ENCODE peak calls at places on chromosomes 16 and 17, in nine cellular contexts. O is substantia nigra, W is GM23248, Y is iPS DF 6.9, S is fibroblast of lung, M is body of pancreas, L is thoracic aorta, G is mesendoderm, R is foreskin keratinocyte. V is an unnamed sample.

GRCh38 chr17:5793899-5794298 is 209.6 kb upstream of the NLRP1 start:
- DNase-seq in W (no peak), L (no peak), Y (no peak), S (no peak), G (peak; percentile 81), R (no peak), O (no peak), M (no peak), V (no peak)

GRCh38 chr16:26680671-26681070 is 386.1 kb upstream of the C16orf82 start:
- DNase-seq in R (no peak), Y (no peak), S (no peak), M (no peak), L (no peak), O (no peak), G (no peak), W (no peak), V (no peak)

GRCh38 chr17:58375811-58376210 is 23.8 kb upstream of the SUPT4H1 start:
- DNase-seq in Y (no peak), W (no peak), G (peak; percentile 55), S (no peak), L (no peak), M (no peak), R (no peak), O (no peak), V (no peak)

GRCh38 chr17:5127910-5128309 is 12.1 kb downstream of the USP6 start:
- DNase-seq in L (no peak), M (no peak), O (no peak), W (no peak), S (no peak), Y (no peak), G (no peak), R (no peak), V (no peak)

GRCh38 chr16:15498427-15499175 is 64.2 kb downstream of the BMERB1 start:
- DNase-seq in L (no peak), Y (no peak), O (no peak), W (peak; percentile 73), R (no peak), G (peak; percentile 49), S (peak; percentile 52), M (no peak), V (no peak)

GRCh38 chr17:64244165-64244564 is 18.9 kb downstream of the TEX2 start:
- DNase-seq in M (no peak), W (no peak), Y (no peak), S (peak; percentile 69), G (peak; percentile 63), R (no peak), O (no peak), L (no peak), V (no peak)

GRCh38 chr17:8745586-8746500 is 1.2 kb upstream of the CCDC42 start:
- DNase-seq in M (peak; percentile 54), R (no peak), G (peak; percentile 59), O (peak; percentile 45), L (peak; percentile 44), Y (peak; percentile 11), S (peak; percentile 45), W (peak; percentile 73), V (no peak)

GRCh38 chr17:34675605-34676004 is 96.2 kb downstream of the TMEM132E start:
- DNase-seq in G (no peak), O (no peak), M (no peak), Y (no peak), S (no peak), R (no peak), L (no peak), W (no peak), V (no peak)

GRCh38 chr17:82863941-82864720 is 24.3 kb upstream of the ZNF750 start:
- DNase-seq in Y (no peak), L (no peak), M (no peak), G (peak; percentile 33), R (no peak), W (peak; percentile 88), O (no peak), S (peak; percentile 91), V (no peak)

GRCh38 chr16:69476920-69477418 is 52.5 kb downstream of the CYB5B start:
- DNase-seq in O (no peak), G (peak; percentile 37), M (no peak), S (peak; percentile 93), W (peak; percentile 84), Y (no peak), L (no peak), R (peak; percentile 86), V (peak; percentile 26)

GRCh38 chr17:39270923-39271322 is 45.2 kb upstream of the STAC2 start:
- DNase-seq in G (peak; percentile 32), Y (no peak), S (peak; percentile 38), L (no peak), R (no peak), O (no peak), W (peak; percentile 89), M (no peak), V (no peak)

GRCh38 chr16:73068546-73069401 is 20.8 kb upstream of the ZFHX3 start:
- DNase-seq in W (peak; percentile 95), G (no peak), M (peak; percentile 69), S (peak; percentile 98), L (peak; percentile 88), O (peak; percentile 42), R (peak; percentile 85), Y (no peak), V (peak; percentile 98)

GRCh38 chr16:57471209-57471608 is 8.7 kb downstream of the POLR2C start:
- DNase-seq in G (no peak), L (no peak), M (no peak), W (no peak), S (no peak), O (no peak), R (no peak), Y (no peak), V (no peak)

GRCh38 chr16:70725024-70725911 is 39.4 kb upstream of the MTSS2 start:
- DNase-seq in Y (no peak), W (no peak), G (no peak), M (no peak), R (no peak), L (no peak), O (no peak), S (no peak), V (no peak)

DNA sequence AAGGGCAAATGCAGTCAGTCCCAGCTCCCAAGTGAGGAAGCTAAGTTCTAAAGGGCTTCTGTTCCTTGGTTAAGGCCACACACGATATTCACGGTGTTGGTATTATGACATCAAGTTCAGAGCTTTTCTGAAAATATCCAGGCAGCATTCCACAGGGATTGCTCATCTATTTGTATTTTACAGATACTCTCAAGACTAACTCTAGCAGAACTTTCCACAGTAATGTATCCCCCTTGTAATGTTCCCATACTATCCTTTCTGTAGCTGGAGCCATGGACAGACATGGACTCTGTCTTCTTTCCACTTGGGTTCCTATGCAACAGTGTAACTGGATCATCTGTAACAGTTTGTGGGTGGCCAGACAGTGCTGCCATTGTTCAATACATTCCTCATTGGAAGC is 13.5 kb downstream of the SDR42E1 start:
- DNase-seq in W (peak; percentile 82), R (peak; percentile 47), Y (no peak), O (no peak), G (no peak), M (no peak), L (no peak), S (peak; percentile 87), V (peak; percentile 33)
- H3K27ac ChIP-seq in W (peak overlapping the region; percentile 57), R (no peak overlapping the region), Y (no peak overlapping the region), O (no peak overlapping the region), G (no peak overlapping the region), M (peak overlapping the region; percentile 57), L (no peak overlapping the region), S (peak overlapping the region; percentile 22), V (peak overlapping the region; percentile 81)

GRCh38 chr17:72635034-72635654 is 457.3 kb downstream of the SLC39A11 start:
- DNase-seq in S (no peak), O (no peak), M (no peak), Y (no peak), L (no peak), G (no peak), R (no peak), W (no peak), V (no peak)
- H3K27ac ChIP-seq in S (no peak overlapping the region), O (no peak overlapping the region), M (no peak overlapping the region), Y (no peak overlapping the region), L (no peak overlapping the region), G (no peak overlapping the region), R (no peak overlapping the region), W (no peak overlapping the region), V (peak overlapping the region; percentile 24)

DNA sequence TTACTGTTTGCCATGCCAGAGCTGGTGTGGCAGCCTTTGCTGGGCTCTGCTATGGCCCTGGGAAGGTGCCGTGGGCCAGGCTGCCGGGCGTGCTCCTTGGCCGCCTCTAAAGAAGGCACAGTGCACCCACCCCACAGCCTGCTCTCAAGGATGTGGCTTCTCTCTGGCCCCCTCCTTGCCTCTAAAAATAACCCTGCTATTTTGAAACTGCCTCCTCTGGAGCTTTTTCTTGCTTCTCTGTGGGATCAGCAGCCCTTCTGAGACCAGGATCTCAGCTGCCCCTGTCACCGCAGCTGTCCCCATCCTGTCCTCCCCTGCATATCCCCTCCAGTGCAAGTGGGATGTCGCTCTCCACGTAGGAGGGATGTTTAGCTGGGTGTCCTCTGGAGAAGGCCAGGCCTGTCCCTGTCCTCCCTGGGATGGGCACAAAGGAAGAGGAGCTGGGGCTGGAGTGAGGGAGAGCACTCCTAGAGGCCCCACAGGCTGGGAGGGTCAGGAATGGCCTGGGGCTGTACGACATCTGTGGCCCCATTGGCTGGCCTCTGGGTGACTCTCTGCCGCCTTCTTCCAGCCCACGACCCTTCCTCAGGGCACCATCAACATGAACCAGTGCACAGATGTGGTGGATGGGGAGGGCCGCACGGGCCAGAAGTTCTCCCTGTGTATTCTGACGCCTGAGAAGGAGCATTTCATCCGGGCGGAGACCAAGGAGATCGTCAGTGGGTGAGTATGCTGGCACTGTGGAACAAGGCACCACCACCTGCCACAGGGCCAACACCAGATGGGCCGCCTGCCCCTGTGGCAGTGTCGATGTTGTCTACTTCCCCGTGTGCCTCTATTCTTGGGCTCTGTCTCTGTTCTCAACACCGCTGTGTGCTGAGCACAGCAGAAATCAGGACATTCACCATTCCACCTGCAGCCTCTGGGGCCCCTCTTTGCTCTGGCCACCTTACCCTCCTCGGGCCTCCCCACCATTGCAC is 79.7 kb downstream of the PLD6 start:
- DNase-seq in S (no peak), O (no peak), M (no peak), Y (no peak), G (no peak), W (no peak), L (no peak), R (no peak), V (no peak)
- H3K27ac ChIP-seq in S (peak overlapping the region; percentile 50), O (no peak overlapping the region), M (no peak overlapping the region), Y (no peak overlapping the region), G (no peak overlapping the region), W (no peak overlapping the region), L (peak overlapping the region; percentile 62), R (no peak overlapping the region), V (no peak overlapping the region)

GRCh38 chr17:3735515-3735914 is 11.8 kb downstream of the HASPIN start:
- DNase-seq in W (no peak), L (no peak), G (no peak), M (no peak), S (no peak), Y (no peak), R (no peak), O (no peak), V (no peak)

GRCh38 chr17:3732171-3732570 is 8.5 kb downstream of the HASPIN start:
- DNase-seq in G (peak; percentile 23), W (no peak), O (no peak), M (no peak), L (no peak), R (no peak), S (no peak), Y (no peak), V (no peak)

GRCh38 chr17:3727041-3727440 is 3.3 kb downstream of the HASPIN start:
- DNase-seq in O (no peak), M (no peak), G (no peak), R (no peak), Y (no peak), L (no peak), S (no peak), W (no peak), V (no peak)

GRCh38 chr17:3729881-3730280 is 6.2 kb downstream of the HASPIN start:
- DNase-seq in W (no peak), S (no peak), O (no peak), G (no peak), M (no peak), R (no peak), Y (no peak), L (no peak), V (no peak)

GRCh38 chr17:3730881-3731429 is 7.3 kb downstream of the HASPIN start:
- DNase-seq in R (no peak), M (no peak), S (peak; percentile 67), W (peak; percentile 26), G (peak; percentile 67), O (no peak), Y (no peak), L (no peak), V (no peak)
- H3K27ac ChIP-seq in R (no peak overlapping the region), M (no peak overlapping the region), S (no peak overlapping the region), W (no peak overlapping the region), G (no peak overlapping the region), O (no peak overlapping the region), Y (no peak overlapping the region), L (no peak overlapping the region), V (no peak overlapping the region)

V was measured in epithelial cell of prostate.